ENCODE peak calls at places on chromosomes 7 and 10, in four cellular contexts. Q, S, L and I are unnamed samples.

GRCh38 chr7:100873599-100874299 is 1.2 kb upstream of the SRRT start:
- DNase-seq in Q (no peak), S (no peak), L (no peak), I (peak)

GRCh38 chr7:158474488-158474887 is 113.1 kb downstream of the PTPRN2 start:
- DNase-seq in Q (no peak), S (no peak), L (no peak), I (no peak)

GRCh38 chr7:44547536-44548221 is 6.5 kb upstream of the NPC1L1 start:
- DNase-seq in Q (no peak), S (no peak), L (no peak), I (no peak)

GRCh38 chr10:25713894-25714240 is 220.2 kb upstream of the MYO3A start:
- DNase-seq in Q (no peak), S (no peak), L (no peak), I (no peak)

GRCh38 chr7:84454174-84454959 is 259.8 kb upstream of the SEMA3A start:
- DNase-seq in Q (no peak), S (no peak), L (no peak), I (no peak)

GRCh38 chr10:35194906-35195305 is 68.3 kb downstream of the CREM start:
- DNase-seq in Q (no peak), S (no peak), L (peak), I (no peak)

GRCh38 chr10:26566525-26567348 is 128.6 kb downstream of the APBB1IP start:
- DNase-seq in Q (peak), S (no peak), L (no peak), I (no peak)

GRCh38 chr7:112080441-112080840 is 125.8 kb downstream of the DOCK4 start:
- DNase-seq in Q (no peak), S (no peak), L (peak), I (no peak)

GRCh38 chr7:2063562-2064360 is 169.0 kb downstream of the MAD1L1 start:
- DNase-seq in Q (no peak), S (no peak), L (no peak), I (no peak)

GRCh38 chr10:87845624-87846377 is 17.5 kb downstream of the KLLN start:
- DNase-seq in Q (no peak), S (no peak), L (peak), I (no peak)

GRCh38 chr7:27546610-27547009 is 116.1 kb downstream of the HIBADH start:
- DNase-seq in Q (no peak), S (no peak), L (peak), I (no peak)

GRCh38 chr7:33072471-33072870 is 9.9 kb upstream of the NT5C3A start:
- DNase-seq in Q (no peak), S (no peak), L (peak), I (no peak)

GRCh38 chr10:6068422-6068821 is 6.3 kb upstream of the IL2RA start:
- DNase-seq in Q (no peak), S (no peak), L (no peak), I (no peak)

GRCh38 chr10:43160067-43160918 is 22.0 kb downstream of the CSGALNACT2 start:
- DNase-seq in Q (no peak), S (no peak), L (peak), I (no peak)

GRCh38 chr7:150965273-150965830 is 12.8 kb downstream of the KCNH2 start:
- DNase-seq in Q (no peak), S (no peak), L (no peak), I (no peak)

GRCh38 chr10:48582970-48583369 is 21.9 kb downstream of the ARHGAP22 start:
- DNase-seq in Q (no peak), S (peak), L (no peak), I (peak)

GRCh38 chr7:44323381-44324203 is 1.8 kb downstream of the CAMK2B start:
- DNase-seq in Q (no peak), S (no peak), L (no peak), I (no peak)

GRCh38 chr7:25246306-25246705 is 18.0 kb upstream of the NPVF start:
- DNase-seq in Q (no peak), S (no peak), L (no peak), I (no peak)

GRCh38 chr10:103739039-103739764 is 116.2 kb downstream of the SH3PXD2A start:
- DNase-seq in Q (no peak), S (no peak), L (peak), I (no peak)

GRCh38 chr7:110442386-110442837 is 648.5 kb upstream of the LRRN3 start:
- DNase-seq in Q (no peak), S (no peak), L (peak), I (no peak)

GRCh38 chr10:93548376-93549071 is 17.9 kb upstream of the FFAR4 start:
- DNase-seq in Q (no peak), S (no peak), L (no peak), I (no peak)

GRCh38 chr7:129831424-129832058 is 121.2 kb downstream of the UBE2H start:
- DNase-seq in Q (no peak), S (no peak), L (peak), I (no peak)

GRCh38 chr7:77386165-77386824 is 29.9 kb downstream of the GSAP start:
- DNase-seq in Q (no peak), S (no peak), L (no peak), I (no peak)

GRCh38 chr7:139180700-139181311 is 50.2 kb upstream of the UBN2 start:
- DNase-seq in Q (no peak), S (no peak), L (no peak), I (no peak)

GRCh38 chr10:62735464-62736188 is 68.9 kb upstream of the ADO start:
- DNase-seq in Q (no peak), S (no peak), L (peak), I (no peak)

GRCh38 chr7:46577394-46577793 is 656.3 kb upstream of the IGFBP3 start:
- DNase-seq in Q (no peak), S (no peak), L (no peak), I (no peak)

GRCh38 chr7:116230191-116231005 is 20.1 kb downstream of the TES start:
- DNase-seq in Q (no peak), S (no peak), L (no peak), I (no peak)

GRCh38 chr10:45514283-45515270 is 140.6 kb downstream of the ALOX5 start:
- DNase-seq in Q (no peak), S (no peak), L (no peak), I (no peak)

GRCh38 chr7:41861642-41862041 is 158.8 kb upstream of the INHBA start:
- DNase-seq in Q (no peak), S (no peak), L (no peak), I (no peak)

GRCh38 chr7:47653550-47654351 is 71.8 kb upstream of the TNS3 start:
- DNase-seq in Q (no peak), S (no peak), L (peak), I (no peak)